ENCODE peak calls at places on chromosomes 16 and 17, in six cellular contexts. One of them, this sample, is unnamed.

GRCh38 chr16:57475711-57476339 is 10.5 kb downstream of the DOK4 start:
- DNase-seq in GM13976: peak; percentile 88
- DNase-seq in islet precursor cell: peak; percentile 92
- DNase-seq in effector memory CD8-positive, alpha-beta T cell: peak; percentile 68
- DNase-seq in smooth muscle cell of the brain vasculature: no peak
- DNase-seq in CD8-positive, alpha-beta memory T cell: peak; percentile 76
- DNase-seq in this sample: no peak

GRCh38 chr17:14268264-14268663 is 31.6 kb upstream of the CDRT15 start:
- DNase-seq in GM13976: no peak
- DNase-seq in islet precursor cell: no peak
- DNase-seq in effector memory CD8-positive, alpha-beta T cell: no peak
- DNase-seq in smooth muscle cell of the brain vasculature: no peak
- DNase-seq in CD8-positive, alpha-beta memory T cell: no peak
- DNase-seq in this sample: no peak

GRCh38 chr16:51773491-51773890 is 622.4 kb upstream of the SALL1 start:
- DNase-seq in GM13976: no peak
- DNase-seq in islet precursor cell: peak; percentile 75
- DNase-seq in effector memory CD8-positive, alpha-beta T cell: no peak
- DNase-seq in smooth muscle cell of the brain vasculature: no peak
- DNase-seq in CD8-positive, alpha-beta memory T cell: no peak
- DNase-seq in this sample: no peak

GRCh38 chr17:3535253-3535995 is 22.2 kb downstream of the TRPV3 start:
- DNase-seq in GM13976: peak; percentile 93
- DNase-seq in islet precursor cell: peak; percentile 89
- DNase-seq in effector memory CD8-positive, alpha-beta T cell: peak; percentile 35
- DNase-seq in smooth muscle cell of the brain vasculature: no peak
- DNase-seq in CD8-positive, alpha-beta memory T cell: peak; percentile 54
- DNase-seq in this sample: no peak

GRCh38 chr16:53881371-53881770 is 177.4 kb downstream of the FTO start:
- DNase-seq in GM13976: no peak
- DNase-seq in islet precursor cell: no peak
- DNase-seq in effector memory CD8-positive, alpha-beta T cell: no peak
- DNase-seq in smooth muscle cell of the brain vasculature: no peak
- DNase-seq in CD8-positive, alpha-beta memory T cell: no peak
- DNase-seq in this sample: no peak

GRCh38 chr17:61466246-61466645 is 14.0 kb downstream of the TBX4 start:
- DNase-seq in GM13976: no peak
- DNase-seq in islet precursor cell: no peak
- DNase-seq in effector memory CD8-positive, alpha-beta T cell: no peak
- DNase-seq in smooth muscle cell of the brain vasculature: no peak
- DNase-seq in CD8-positive, alpha-beta memory T cell: no peak
- DNase-seq in this sample: no peak

GRCh38 chr16:50534091-50534490 is 14.1 kb upstream of the NKD1 start:
- DNase-seq in GM13976: no peak
- DNase-seq in islet precursor cell: peak; percentile 12
- DNase-seq in effector memory CD8-positive, alpha-beta T cell: no peak
- DNase-seq in smooth muscle cell of the brain vasculature: no peak
- DNase-seq in CD8-positive, alpha-beta memory T cell: no peak
- DNase-seq in this sample: no peak

GRCh38 chr17:51258756-51259573 is 884 bp downstream of the MBTD1 start:
- DNase-seq in GM13976: no peak
- DNase-seq in islet precursor cell: peak; percentile 68
- DNase-seq in effector memory CD8-positive, alpha-beta T cell: no peak
- DNase-seq in smooth muscle cell of the brain vasculature: no peak
- DNase-seq in CD8-positive, alpha-beta memory T cell: no peak
- DNase-seq in this sample: no peak

GRCh38 chr17:39763046-39763800 is 25.5 kb downstream of the GRB7 start:
- DNase-seq in GM13976: no peak
- DNase-seq in islet precursor cell: peak; percentile 6
- DNase-seq in effector memory CD8-positive, alpha-beta T cell: no peak
- DNase-seq in smooth muscle cell of the brain vasculature: no peak
- DNase-seq in CD8-positive, alpha-beta memory T cell: no peak
- DNase-seq in this sample: no peak

GRCh38 chr17:71035226-71035625 is 865.9 kb downstream of the KCNJ2 start:
- DNase-seq in GM13976: no peak
- DNase-seq in islet precursor cell: peak; percentile 72
- DNase-seq in effector memory CD8-positive, alpha-beta T cell: no peak
- DNase-seq in smooth muscle cell of the brain vasculature: no peak
- DNase-seq in CD8-positive, alpha-beta memory T cell: no peak
- DNase-seq in this sample: no peak

GRCh38 chr16:74466872-74467271 is 45.6 kb upstream of the CLEC18B start:
- DNase-seq in GM13976: peak; percentile 47
- DNase-seq in islet precursor cell: no peak
- DNase-seq in effector memory CD8-positive, alpha-beta T cell: no peak
- DNase-seq in smooth muscle cell of the brain vasculature: no peak
- DNase-seq in CD8-positive, alpha-beta memory T cell: no peak
- DNase-seq in this sample: no peak

GRCh38 chr17:35745749-35746320 is 7.2 kb downstream of the GAS2L2 start:
- DNase-seq in GM13976: no peak
- DNase-seq in islet precursor cell: peak; percentile 51
- DNase-seq in effector memory CD8-positive, alpha-beta T cell: no peak
- DNase-seq in smooth muscle cell of the brain vasculature: no peak
- DNase-seq in CD8-positive, alpha-beta memory T cell: no peak
- DNase-seq in this sample: no peak

GRCh38 chr17:40563371-40564052 is 1.8 kb downstream of the CCR7 start:
- DNase-seq in GM13976: peak; percentile 22
- DNase-seq in islet precursor cell: peak; percentile 50
- DNase-seq in effector memory CD8-positive, alpha-beta T cell: no peak
- DNase-seq in smooth muscle cell of the brain vasculature: no peak
- DNase-seq in CD8-positive, alpha-beta memory T cell: no peak
- DNase-seq in this sample: no peak

GRCh38 chr17:69335018-69335417 is 8.1 kb upstream of the ABCA5 start:
- DNase-seq in GM13976: peak; percentile 22
- DNase-seq in islet precursor cell: no peak
- DNase-seq in effector memory CD8-positive, alpha-beta T cell: no peak
- DNase-seq in smooth muscle cell of the brain vasculature: no peak
- DNase-seq in CD8-positive, alpha-beta memory T cell: no peak
- DNase-seq in this sample: no peak

GRCh38 chr16:1280783-1281182 is 24.9 kb downstream of the TPSD1 start:
- DNase-seq in GM13976: no peak
- DNase-seq in islet precursor cell: no peak
- DNase-seq in effector memory CD8-positive, alpha-beta T cell: no peak
- DNase-seq in smooth muscle cell of the brain vasculature: no peak
- DNase-seq in CD8-positive, alpha-beta memory T cell: no peak
- DNase-seq in this sample: no peak

GRCh38 chr16:63447121-63447520 is 1410.9 kb upstream of the CDH8 start:
- DNase-seq in GM13976: no peak
- DNase-seq in islet precursor cell: no peak
- DNase-seq in effector memory CD8-positive, alpha-beta T cell: no peak
- DNase-seq in smooth muscle cell of the brain vasculature: no peak
- DNase-seq in CD8-positive, alpha-beta memory T cell: no peak
- DNase-seq in this sample: no peak

GRCh38 chr16:74186589-74186988 is 110.0 kb upstream of the PSMD7 start:
- DNase-seq in GM13976: no peak
- DNase-seq in islet precursor cell: no peak
- DNase-seq in effector memory CD8-positive, alpha-beta T cell: no peak
- DNase-seq in smooth muscle cell of the brain vasculature: peak; percentile 49
- DNase-seq in CD8-positive, alpha-beta memory T cell: no peak
- DNase-seq in this sample: peak; percentile 79

GRCh38 chr16:81790772-81791171 is 11.7 kb downstream of the PLCG2 start:
- DNase-seq in GM13976: no peak
- DNase-seq in islet precursor cell: no peak
- DNase-seq in effector memory CD8-positive, alpha-beta T cell: no peak
- DNase-seq in smooth muscle cell of the brain vasculature: no peak
- DNase-seq in CD8-positive, alpha-beta memory T cell: no peak
- DNase-seq in this sample: no peak

GRCh38 chr17:77546772-77547201 is 406.0 kb downstream of the SEC14L1 start:
- DNase-seq in GM13976: no peak
- DNase-seq in islet precursor cell: peak; percentile 95
- DNase-seq in effector memory CD8-positive, alpha-beta T cell: no peak
- DNase-seq in smooth muscle cell of the brain vasculature: no peak
- DNase-seq in CD8-positive, alpha-beta memory T cell: no peak
- DNase-seq in this sample: peak; percentile 77

GRCh38 chr16:85612191-85612800 is 826 bp upstream of the GSE1 start:
- DNase-seq in GM13976: peak; percentile 76
- DNase-seq in islet precursor cell: peak; percentile 84
- DNase-seq in effector memory CD8-positive, alpha-beta T cell: peak; percentile 40
- DNase-seq in smooth muscle cell of the brain vasculature: no peak
- DNase-seq in CD8-positive, alpha-beta memory T cell: no peak
- DNase-seq in this sample: no peak

GRCh38 chr16:56609463-56609921 is 1.1 kb downstream of the MT2A start:
- DNase-seq in GM13976: peak; percentile 78
- DNase-seq in islet precursor cell: peak; percentile 56
- DNase-seq in effector memory CD8-positive, alpha-beta T cell: peak; percentile 67
- DNase-seq in smooth muscle cell of the brain vasculature: no peak
- DNase-seq in CD8-positive, alpha-beta memory T cell: peak; percentile 79
- DNase-seq in this sample: no peak

GRCh38 chr16:24544640-24545039 is 5.3 kb downstream of the RBBP6 start:
- DNase-seq in GM13976: no peak
- DNase-seq in islet precursor cell: no peak
- DNase-seq in effector memory CD8-positive, alpha-beta T cell: no peak
- DNase-seq in smooth muscle cell of the brain vasculature: no peak
- DNase-seq in CD8-positive, alpha-beta memory T cell: no peak
- DNase-seq in this sample: no peak

GRCh38 chr17:79942591-79943353 is 92.9 kb downstream of the TBC1D16 start:
- DNase-seq in GM13976: no peak
- DNase-seq in islet precursor cell: peak; percentile 57
- DNase-seq in effector memory CD8-positive, alpha-beta T cell: no peak
- DNase-seq in smooth muscle cell of the brain vasculature: no peak
- DNase-seq in CD8-positive, alpha-beta memory T cell: peak; percentile 14
- DNase-seq in this sample: no peak

GRCh38 chr16:75614247-75614897 is 8.7 kb downstream of the ADAT1 start:
- DNase-seq in GM13976: no peak
- DNase-seq in islet precursor cell: no peak
- DNase-seq in effector memory CD8-positive, alpha-beta T cell: no peak
- DNase-seq in smooth muscle cell of the brain vasculature: peak; percentile 17
- DNase-seq in CD8-positive, alpha-beta memory T cell: no peak
- DNase-seq in this sample: no peak

GRCh38 chr16:4032768-4033167 is 83.5 kb downstream of the ADCY9 start:
- DNase-seq in GM13976: no peak
- DNase-seq in islet precursor cell: no peak
- DNase-seq in effector memory CD8-positive, alpha-beta T cell: peak; percentile 31
- DNase-seq in smooth muscle cell of the brain vasculature: no peak
- DNase-seq in CD8-positive, alpha-beta memory T cell: peak; percentile 18
- DNase-seq in this sample: no peak